ENCODE peak calls at places on chromosome 10, in six cellular contexts. One of them, this sample, is unnamed. For H3K36me3, the result is how much of the 10 kb centered on the place peaks cover.

GRCh38 chr10:73065441-73065840 is 31.2 kb downstream of the P4HA1 start:
- DNase-seq in mesenchymal stem cell: no peak
- DNase-seq in mesendoderm: no peak
- DNase-seq in neuronal stem cell: no peak
- DNase-seq in IMR-90: no peak
- DNase-seq in H1: no peak
- DNase-seq in this sample: peak

GRCh38 chr10:58609525-58610150 is 97.0 kb downstream of the BICC1 start:
- DNase-seq in mesenchymal stem cell: no peak
- DNase-seq in mesendoderm: no peak
- DNase-seq in neuronal stem cell: no peak
- DNase-seq in IMR-90: peak
- DNase-seq in H1: no peak
- DNase-seq in this sample: no peak

GRCh38 chr10:23331567-23332290 is 12.9 kb downstream of the C10orf67 start:
- DNase-seq in mesenchymal stem cell: peak
- DNase-seq in mesendoderm: no peak
- DNase-seq in neuronal stem cell: no peak
- DNase-seq in IMR-90: peak
- DNase-seq in H1: no peak
- DNase-seq in this sample: peak

GRCh38 chr10:125001313-125002043 is 59.6 kb downstream of the ZRANB1 start:
- DNase-seq in mesenchymal stem cell: no peak
- DNase-seq in mesendoderm: no peak
- DNase-seq in neuronal stem cell: no peak
- DNase-seq in IMR-90: no peak
- DNase-seq in H1: no peak
- DNase-seq in this sample: no peak

GRCh38 chr10:75395171-75395954 is 6.2 kb downstream of the ZNF503 start:
- DNase-seq in mesenchymal stem cell: peak
- DNase-seq in mesendoderm: peak
- DNase-seq in neuronal stem cell: peak
- DNase-seq in IMR-90: peak
- DNase-seq in H1: no peak
- DNase-seq in this sample: no peak

GRCh38 chr10:51675088-51675487 is 24.3 kb downstream of the CSTF2T start:
- DNase-seq in mesenchymal stem cell: no peak
- DNase-seq in mesendoderm: no peak
- DNase-seq in neuronal stem cell: no peak
- DNase-seq in IMR-90: peak
- DNase-seq in H1: no peak
- DNase-seq in this sample: no peak

GRCh38 chr10:111076191-111076681 is 593 bp upstream of the ADRA2A start:
- DNase-seq in mesenchymal stem cell: peak
- DNase-seq in mesendoderm: peak
- DNase-seq in neuronal stem cell: peak
- DNase-seq in IMR-90: peak
- DNase-seq in H1: peak
- DNase-seq in this sample: peak

GRCh38 chr10:17428096-17428615 is 26.2 kb downstream of the ST8SIA6 start:
- DNase-seq in mesenchymal stem cell: no peak
- DNase-seq in mesendoderm: peak
- DNase-seq in neuronal stem cell: no peak
- DNase-seq in IMR-90: no peak
- DNase-seq in H1: no peak
- DNase-seq in this sample: no peak

GRCh38 chr10:26430641-26431163 is 7.4 kb upstream of the APBB1IP start:
- DNase-seq in mesenchymal stem cell: no peak
- DNase-seq in mesendoderm: no peak
- DNase-seq in neuronal stem cell: no peak
- DNase-seq in IMR-90: no peak
- DNase-seq in H1: no peak
- DNase-seq in this sample: peak

GRCh38 chr10:58473966-58474365 is 38.7 kb upstream of the BICC1 start:
- DNase-seq in mesenchymal stem cell: peak
- DNase-seq in mesendoderm: no peak
- DNase-seq in neuronal stem cell: no peak
- DNase-seq in IMR-90: peak
- DNase-seq in H1: no peak
- DNase-seq in this sample: no peak

GRCh38 chr10:92517034-92517655 is 56.7 kb downstream of the IDE start:
- DNase-seq in mesenchymal stem cell: peak
- DNase-seq in mesendoderm: peak
- DNase-seq in neuronal stem cell: peak
- DNase-seq in IMR-90: peak
- DNase-seq in H1: no peak
- DNase-seq in this sample: peak

GRCh38 chr10:624605-625334 is 64.7 kb downstream of the DIP2C start:
- DNase-seq in mesenchymal stem cell: peak
- DNase-seq in mesendoderm: peak
- DNase-seq in neuronal stem cell: no peak
- DNase-seq in IMR-90: peak
- DNase-seq in H1: peak
- DNase-seq in this sample: peak

GRCh38 chr10:129219364-129219763 is 247.7 kb upstream of the MGMT start:
- DNase-seq in mesenchymal stem cell: no peak
- DNase-seq in mesendoderm: no peak
- DNase-seq in neuronal stem cell: no peak
- DNase-seq in IMR-90: no peak
- DNase-seq in H1: no peak
- DNase-seq in this sample: no peak

GRCh38 chr10:101843032-101843991 is at the start of gene KCNIP2:
- DNase-seq in mesenchymal stem cell: no peak
- DNase-seq in mesendoderm: peak
- DNase-seq in neuronal stem cell: no peak
- DNase-seq in IMR-90: no peak
- DNase-seq in H1: no peak
- DNase-seq in this sample: peak

GRCh38 chr10:5546891-5547683 is 22.3 kb downstream of the CALML3 start:
- DNase-seq in mesenchymal stem cell: peak
- DNase-seq in mesendoderm: no peak
- DNase-seq in neuronal stem cell: no peak
- DNase-seq in IMR-90: peak
- DNase-seq in H1: no peak
- DNase-seq in this sample: peak

GRCh38 chr10:91745086-91745831 is 53.0 kb upstream of the TNKS2 start:
- DNase-seq in mesenchymal stem cell: peak
- DNase-seq in mesendoderm: peak
- DNase-seq in neuronal stem cell: peak
- DNase-seq in IMR-90: no peak
- DNase-seq in H1: peak
- DNase-seq in this sample: peak

GRCh38 chr10:43868362-43868672 is 219.6 kb upstream of the ZNF32 start:
- DNase-seq in mesenchymal stem cell: no peak
- DNase-seq in mesendoderm: no peak
- DNase-seq in neuronal stem cell: no peak
- DNase-seq in IMR-90: no peak
- DNase-seq in H1: no peak
- DNase-seq in this sample: no peak

GRCh38 chr10:103759100-103759781 is 96.1 kb downstream of the SH3PXD2A start:
- DNase-seq in mesenchymal stem cell: peak
- DNase-seq in mesendoderm: no peak
- DNase-seq in neuronal stem cell: no peak
- DNase-seq in IMR-90: peak
- DNase-seq in H1: no peak
- DNase-seq in this sample: no peak

GRCh38 chr10:50561816-50562215 is 61.9 kb downstream of the SGMS1 start:
- DNase-seq in mesenchymal stem cell: no peak
- DNase-seq in mesendoderm: no peak
- DNase-seq in neuronal stem cell: no peak
- DNase-seq in IMR-90: no peak
- DNase-seq in H1: no peak
- DNase-seq in this sample: no peak

GRCh38 chr10:63630928-63631685 is 109.9 kb downstream of the REEP3 start:
- DNase-seq in mesenchymal stem cell: no peak
- DNase-seq in mesendoderm: no peak
- DNase-seq in neuronal stem cell: no peak
- DNase-seq in IMR-90: peak
- DNase-seq in H1: no peak
- DNase-seq in this sample: no peak

GRCh38 chr10:63629363-63630084 is 108.3 kb downstream of the REEP3 start:
- DNase-seq in mesenchymal stem cell: peak
- DNase-seq in mesendoderm: peak
- DNase-seq in neuronal stem cell: peak
- DNase-seq in IMR-90: peak
- DNase-seq in H1: peak
- DNase-seq in this sample: peak

GRCh38 chr10:63631971-63632370 is 110.8 kb downstream of the REEP3 start:
- DNase-seq in mesenchymal stem cell: no peak
- DNase-seq in mesendoderm: no peak
- DNase-seq in neuronal stem cell: no peak
- DNase-seq in IMR-90: no peak
- DNase-seq in H1: no peak
- DNase-seq in this sample: no peak

GRCh38 chr10:63628526-63629362 is 107.5 kb downstream of the REEP3 start:
- DNase-seq in mesenchymal stem cell: peak
- DNase-seq in mesendoderm: peak
- DNase-seq in neuronal stem cell: peak
- DNase-seq in IMR-90: no peak
- DNase-seq in H1: no peak
- DNase-seq in this sample: peak

DNA sequence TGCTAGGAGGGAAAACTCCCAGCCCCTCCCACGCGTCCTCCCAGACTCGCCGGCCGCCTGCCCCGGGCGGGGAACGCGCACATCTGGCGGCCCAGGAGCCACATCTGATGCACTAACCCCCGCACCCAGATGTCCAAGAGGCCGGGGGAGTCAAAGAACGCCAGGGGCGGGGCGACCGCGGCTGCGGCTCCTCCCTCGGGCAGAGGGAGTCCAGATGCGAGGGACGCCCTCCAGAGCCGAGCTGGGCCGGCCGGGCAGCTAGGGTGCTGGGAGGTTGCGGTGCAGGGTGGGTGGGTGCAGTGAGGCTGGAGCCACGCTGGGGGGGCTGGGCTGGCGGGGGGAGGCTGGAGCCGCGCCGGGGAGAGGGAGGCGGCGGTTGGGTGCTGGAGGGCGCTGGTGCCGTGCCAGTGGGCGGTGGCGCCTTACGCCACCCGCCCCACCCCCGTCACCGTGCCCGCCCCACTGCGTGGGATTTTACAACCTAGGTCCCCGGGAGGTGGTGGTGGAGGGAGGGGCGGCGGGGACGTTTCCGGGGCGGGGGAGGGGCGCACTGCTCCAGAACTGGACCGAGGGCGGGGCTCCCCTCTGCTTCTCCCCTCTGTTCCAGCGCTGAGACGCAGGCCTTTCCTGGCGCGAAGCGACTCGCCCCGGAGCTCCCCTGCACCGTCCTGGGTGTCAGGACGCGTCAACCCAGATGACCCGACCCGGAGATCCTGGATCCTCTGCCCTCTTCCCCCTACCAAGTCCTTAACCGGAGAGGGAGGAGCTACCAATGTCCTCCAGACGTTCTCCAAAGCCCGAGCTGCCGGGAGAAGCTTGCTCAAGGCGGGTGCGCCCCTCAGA is 109.1 kb downstream of the REEP3 start:
- DNase-seq in mesenchymal stem cell: peak
- DNase-seq in mesendoderm: peak
- DNase-seq in neuronal stem cell: peak
- DNase-seq in IMR-90: peak
- DNase-seq in H1: peak
- DNase-seq in this sample: peak
- H3K4ac ChIP-seq in mesenchymal stem cell: peak
- H3K4ac ChIP-seq in mesendoderm: peak
- H3K4ac ChIP-seq in neuronal stem cell: no peak
- H3K4ac ChIP-seq in IMR-90: peak
- H3K4ac ChIP-seq in H1: peak
- H3K4ac ChIP-seq in this sample: peak

GRCh38 chr10:3148041-3148440 is 24.5 kb downstream of the PITRM1 start:
- DNase-seq in mesenchymal stem cell: no peak
- DNase-seq in mesendoderm: no peak
- DNase-seq in neuronal stem cell: no peak
- DNase-seq in IMR-90: no peak
- DNase-seq in H1: no peak
- DNase-seq in this sample: no peak

GRCh38 chr10:3143791-3144434 is 28.7 kb downstream of the PITRM1 start:
- DNase-seq in mesenchymal stem cell: no peak
- DNase-seq in mesendoderm: no peak
- DNase-seq in neuronal stem cell: no peak
- DNase-seq in IMR-90: no peak
- DNase-seq in H1: no peak
- DNase-seq in this sample: no peak

GRCh38 chr10:3147117-3147820 is 25.3 kb downstream of the PITRM1 start:
- DNase-seq in mesenchymal stem cell: no peak
- DNase-seq in mesendoderm: no peak
- DNase-seq in neuronal stem cell: no peak
- DNase-seq in IMR-90: no peak
- DNase-seq in H1: no peak
- DNase-seq in this sample: no peak

GRCh38 chr10:3145366-3145765 is 27.2 kb downstream of the PITRM1 start:
- DNase-seq in mesenchymal stem cell: no peak
- DNase-seq in mesendoderm: no peak
- DNase-seq in neuronal stem cell: no peak
- DNase-seq in IMR-90: no peak
- DNase-seq in H1: no peak
- DNase-seq in this sample: no peak

GRCh38 chr10:3146289-3146688 is 26.3 kb downstream of the PITRM1 start:
- DNase-seq in mesenchymal stem cell: no peak
- DNase-seq in mesendoderm: no peak
- DNase-seq in neuronal stem cell: no peak
- DNase-seq in IMR-90: no peak
- DNase-seq in H1: no peak
- DNase-seq in this sample: no peak
- H3K36me3 ChIP-seq in mesenchymal stem cell: half or more
- H3K36me3 ChIP-seq in mesendoderm: under half
- H3K36me3 ChIP-seq in neuronal stem cell: under half
- H3K36me3 ChIP-seq in IMR-90: half or more
- H3K36me3 ChIP-seq in H1: under half
- H3K36me3 ChIP-seq in this sample: half or more

DNA sequence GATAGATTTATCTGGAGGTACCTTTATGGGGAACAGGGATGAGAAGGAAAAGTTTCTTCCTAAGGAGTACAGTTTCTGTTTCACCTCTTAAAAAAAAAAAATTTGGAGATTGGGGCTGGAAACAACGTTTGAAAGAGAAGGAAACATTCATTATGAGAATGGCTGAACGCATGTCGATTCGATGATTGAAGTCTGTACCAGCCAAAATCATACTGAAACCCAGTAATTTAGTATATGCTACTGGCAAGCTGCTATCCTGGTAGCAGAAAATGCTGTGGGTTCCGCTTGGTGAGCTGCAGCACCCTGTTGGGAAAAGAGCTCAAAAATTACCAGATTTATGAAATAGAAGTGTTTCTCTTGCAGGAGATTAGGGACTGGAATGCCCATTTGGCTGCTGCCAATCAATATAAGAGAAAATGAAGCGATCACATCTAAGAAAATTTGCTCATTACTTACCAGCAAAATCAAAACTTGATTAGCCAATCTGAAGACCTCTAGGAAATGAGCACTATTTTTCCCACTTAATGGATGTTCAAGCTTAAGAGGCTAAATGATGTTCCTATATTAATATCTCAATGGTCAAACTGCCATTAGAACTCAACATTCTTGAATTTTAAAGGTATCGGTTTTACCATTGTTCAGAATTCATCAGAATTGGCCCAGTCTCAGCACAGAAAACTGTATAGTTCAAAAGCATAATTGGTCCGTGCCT is 1.1 kb upstream of the ITGB1 start:
- DNase-seq in mesenchymal stem cell: no peak
- DNase-seq in mesendoderm: no peak
- DNase-seq in neuronal stem cell: no peak
- DNase-seq in IMR-90: no peak
- DNase-seq in H1: no peak
- DNase-seq in this sample: peak
- H3K4ac ChIP-seq in mesenchymal stem cell: peak
- H3K4ac ChIP-seq in mesendoderm: peak
- H3K4ac ChIP-seq in neuronal stem cell: no peak
- H3K4ac ChIP-seq in IMR-90: peak
- H3K4ac ChIP-seq in H1: peak
- H3K4ac ChIP-seq in this sample: peak

GRCh38 chr10:97433430-97434001 is 7.5 kb downstream of the PGAM1 start:
- DNase-seq in mesenchymal stem cell: no peak
- DNase-seq in mesendoderm: no peak
- DNase-seq in neuronal stem cell: no peak
- DNase-seq in IMR-90: no peak
- DNase-seq in H1: no peak
- DNase-seq in this sample: no peak
- H3K36me3 ChIP-seq in mesenchymal stem cell: half or more
- H3K36me3 ChIP-seq in mesendoderm: under half
- H3K36me3 ChIP-seq in neuronal stem cell: under half
- H3K36me3 ChIP-seq in IMR-90: under half
- H3K36me3 ChIP-seq in H1: under half
- H3K36me3 ChIP-seq in this sample: half or more